ENCODE peak calls at places on chromosomes 4 and X, in five cellular contexts. One of them, this sample, is unnamed.

GRCh38 chrX:53184836-53185235 is 40.2 kb downstream of the KDM5C start:
- DNase-seq in thyroid gland: no peak
- DNase-seq in tibial artery: no peak
- DNase-seq in ovary: no peak
- DNase-seq in sigmoid colon: no peak
- DNase-seq in this sample: no peak

GRCh38 chr4:113872426-113873260 is 106.8 kb downstream of the ARSJ start:
- DNase-seq in sigmoid colon: no peak
- DNase-seq in tibial artery: no peak
- DNase-seq in thyroid gland: no peak
- DNase-seq in ovary: no peak
- DNase-seq in this sample: no peak

GRCh38 chr4:35925806-35926205 is 318.5 kb downstream of the ARAP2 start:
- DNase-seq in ovary: no peak
- DNase-seq in tibial artery: no peak
- DNase-seq in thyroid gland: no peak
- DNase-seq in sigmoid colon: no peak
- DNase-seq in this sample: no peak

GRCh38 chrX:21586001-21586400 is 72.1 kb downstream of the KLHL34 start:
- DNase-seq in sigmoid colon: no peak
- DNase-seq in tibial artery: no peak
- DNase-seq in thyroid gland: no peak
- DNase-seq in ovary: no peak
- DNase-seq in this sample: no peak

GRCh38 chrX:150975655-150976390 is 7.3 kb upstream of the HMGB3 start:
- DNase-seq in tibial artery: no peak
- DNase-seq in ovary: no peak
- DNase-seq in sigmoid colon: no peak
- DNase-seq in thyroid gland: no peak
- DNase-seq in this sample: no peak

GRCh38 chr4:53050361-53050774 is 188.3 kb downstream of the RASL11B start:
- DNase-seq in thyroid gland: no peak
- DNase-seq in ovary: no peak
- DNase-seq in tibial artery: no peak
- DNase-seq in sigmoid colon: no peak
- DNase-seq in this sample: peak

GRCh38 chr4:82780398-82781231 is 18.0 kb downstream of the SCD5 start:
- DNase-seq in sigmoid colon: peak
- DNase-seq in thyroid gland: peak
- DNase-seq in ovary: peak
- DNase-seq in tibial artery: peak
- DNase-seq in this sample: peak

GRCh38 chrX:68991691-68992345 is 163.0 kb downstream of the EFNB1 start:
- DNase-seq in sigmoid colon: no peak
- DNase-seq in thyroid gland: no peak
- DNase-seq in tibial artery: no peak
- DNase-seq in ovary: no peak
- DNase-seq in this sample: no peak

GRCh38 chr4:21952549-21952948 is 4.0 kb upstream of the KCNIP4 start:
- DNase-seq in tibial artery: no peak
- DNase-seq in ovary: no peak
- DNase-seq in thyroid gland: no peak
- DNase-seq in sigmoid colon: no peak
- DNase-seq in this sample: no peak

GRCh38 chr4:41095973-41096372 is 118.4 kb downstream of the APBB2 start:
- DNase-seq in ovary: no peak
- DNase-seq in sigmoid colon: no peak
- DNase-seq in thyroid gland: no peak
- DNase-seq in tibial artery: no peak
- DNase-seq in this sample: peak

GRCh38 chrX:57528670-57529255 is 63.0 kb upstream of the ZXDB start:
- DNase-seq in ovary: no peak
- DNase-seq in sigmoid colon: no peak
- DNase-seq in tibial artery: no peak
- DNase-seq in thyroid gland: no peak
- DNase-seq in this sample: peak

GRCh38 chr4:112889619-112890294 is 159.7 kb upstream of the ANK2 start:
- DNase-seq in tibial artery: no peak
- DNase-seq in thyroid gland: no peak
- DNase-seq in sigmoid colon: no peak
- DNase-seq in ovary: no peak
- DNase-seq in this sample: peak

GRCh38 chr4:119149110-119149509 is 13.5 kb downstream of the MYOZ2 start:
- DNase-seq in ovary: no peak
- DNase-seq in tibial artery: no peak
- DNase-seq in sigmoid colon: no peak
- DNase-seq in thyroid gland: no peak
- DNase-seq in this sample: no peak

GRCh38 chrX:113644426-113644825 is 803.8 kb upstream of the AMOT start:
- DNase-seq in sigmoid colon: no peak
- DNase-seq in ovary: no peak
- DNase-seq in thyroid gland: no peak
- DNase-seq in tibial artery: no peak
- DNase-seq in this sample: peak

GRCh38 chr4:144645621-144646522 is at the start of gene HHIP:
- DNase-seq in ovary: peak
- DNase-seq in tibial artery: peak
- DNase-seq in sigmoid colon: peak
- DNase-seq in thyroid gland: peak
- DNase-seq in this sample: peak

GRCh38 chr4:80012291-80012690 is 60.7 kb downstream of the ANTXR2 start:
- DNase-seq in sigmoid colon: no peak
- DNase-seq in ovary: no peak
- DNase-seq in thyroid gland: no peak
- DNase-seq in tibial artery: no peak
- DNase-seq in this sample: no peak

GRCh38 chrX:24515447-24515846 is 50.4 kb downstream of the PDK3 start:
- DNase-seq in thyroid gland: no peak
- DNase-seq in sigmoid colon: no peak
- DNase-seq in tibial artery: no peak
- DNase-seq in ovary: no peak
- DNase-seq in this sample: peak

GRCh38 chrX:41449615-41450014 is 2.5 kb downstream of the NYX start:
- DNase-seq in tibial artery: no peak
- DNase-seq in thyroid gland: peak
- DNase-seq in ovary: no peak
- DNase-seq in sigmoid colon: no peak
- DNase-seq in this sample: peak

GRCh38 chr4:4851081-4851480 is 8.4 kb upstream of the MSX1 start:
- DNase-seq in ovary: peak
- DNase-seq in thyroid gland: no peak
- DNase-seq in sigmoid colon: peak
- DNase-seq in tibial artery: no peak
- DNase-seq in this sample: no peak

GRCh38 chrX:102840871-102841705 is 96.0 kb upstream of the RAB40AL start:
- DNase-seq in sigmoid colon: no peak
- DNase-seq in thyroid gland: no peak
- DNase-seq in ovary: no peak
- DNase-seq in tibial artery: no peak
- DNase-seq in this sample: peak
- TF ChIP-seq CTCF in sigmoid colon: no peak
- TF ChIP-seq CTCF in thyroid gland: no peak
- TF ChIP-seq CTCF in ovary: no peak
- TF ChIP-seq CTCF in tibial artery: no peak
- TF ChIP-seq CTCF in this sample: peak

GRCh38 chrX:125810856-125811255 is 355.2 kb downstream of the DCAF12L2 start:
- DNase-seq in tibial artery: no peak
- DNase-seq in sigmoid colon: no peak
- DNase-seq in thyroid gland: no peak
- DNase-seq in ovary: no peak
- DNase-seq in this sample: no peak
- H3K4me3 ChIP-seq in tibial artery: no peak
- H3K4me3 ChIP-seq in sigmoid colon: no peak
- H3K4me3 ChIP-seq in thyroid gland: no peak
- H3K4me3 ChIP-seq in ovary: no peak
- H3K4me3 ChIP-seq in this sample: no peak

GRCh38 chrX:13855689-13856425 is 39.0 kb upstream of the GPM6B start:
- DNase-seq in thyroid gland: no peak
- DNase-seq in sigmoid colon: no peak
- DNase-seq in tibial artery: no peak
- DNase-seq in ovary: no peak
- DNase-seq in this sample: peak

GRCh38 chrX:13857804-13858203 is 40.9 kb upstream of the GPM6B start:
- DNase-seq in thyroid gland: no peak
- DNase-seq in tibial artery: no peak
- DNase-seq in sigmoid colon: no peak
- DNase-seq in ovary: no peak
- DNase-seq in this sample: no peak

DNA sequence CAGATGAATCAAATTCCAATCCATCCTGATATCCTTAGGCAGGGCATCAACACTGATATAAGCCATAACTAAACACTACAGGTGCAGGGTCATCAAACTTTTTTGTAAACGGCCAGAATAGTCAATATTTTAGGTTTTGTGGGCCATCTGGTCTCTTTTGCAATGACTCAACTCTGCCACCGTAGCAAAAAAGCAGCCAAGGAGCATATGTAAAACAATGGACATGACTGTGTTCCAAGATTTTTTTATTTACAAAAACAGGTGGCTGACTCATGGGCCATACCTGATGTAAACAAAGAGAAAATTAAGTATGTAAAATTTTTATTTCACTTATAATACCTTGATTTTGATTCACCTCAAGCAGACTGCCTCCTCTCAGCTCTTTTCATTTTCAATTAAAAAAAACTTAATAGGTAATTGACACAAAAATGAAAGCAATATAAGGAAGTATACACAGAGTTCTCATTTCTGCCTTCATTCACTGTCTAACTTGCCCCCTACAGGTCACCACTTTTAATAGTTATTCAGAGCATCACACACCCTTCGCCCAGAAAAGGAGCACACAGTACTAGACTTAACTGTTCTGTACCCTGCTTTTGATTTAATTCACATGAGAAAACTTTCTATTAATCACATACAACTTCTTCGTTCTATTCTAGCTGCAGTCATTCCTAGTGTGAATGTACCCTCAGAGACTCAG is 35.3 kb upstream of the GPM6B start:
- DNase-seq in tibial artery: no peak
- DNase-seq in thyroid gland: no peak
- DNase-seq in sigmoid colon: no peak
- DNase-seq in ovary: no peak
- DNase-seq in this sample: no peak
- TF ChIP-seq CTCF in tibial artery: no peak
- TF ChIP-seq CTCF in thyroid gland: no peak
- TF ChIP-seq CTCF in sigmoid colon: no peak
- TF ChIP-seq CTCF in ovary: no peak
- TF ChIP-seq CTCF in this sample: no peak

DNA sequence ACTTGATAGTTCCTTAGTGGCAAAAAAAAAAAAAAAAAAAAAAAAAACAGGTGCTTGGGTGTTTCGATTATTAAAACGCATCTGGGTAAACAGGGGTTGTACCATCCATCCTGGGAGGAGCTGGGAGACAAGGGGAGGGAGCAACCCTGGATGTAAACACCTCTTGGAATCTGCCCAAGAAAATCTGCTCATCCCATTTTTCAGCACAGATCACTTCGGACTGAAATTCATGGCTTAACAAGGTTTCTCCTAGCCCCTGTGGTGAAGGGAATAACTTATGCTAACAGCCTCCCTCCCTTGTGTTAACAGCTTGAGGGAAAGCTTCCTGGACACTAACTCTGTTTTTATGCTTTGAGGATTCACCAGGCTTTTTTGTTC is 1.7 kb downstream of the BMP3 start:
- DNase-seq in tibial artery: no peak
- DNase-seq in sigmoid colon: no peak
- DNase-seq in ovary: no peak
- DNase-seq in thyroid gland: no peak
- DNase-seq in this sample: no peak
- H3K4me3 ChIP-seq in tibial artery: no peak
- H3K4me3 ChIP-seq in sigmoid colon: peak
- H3K4me3 ChIP-seq in ovary: no peak
- H3K4me3 ChIP-seq in thyroid gland: no peak
- H3K4me3 ChIP-seq in this sample: no peak

This sample was measured in fibroblast of the aortic adventitia.